ENCODE peak calls at places on chromosomes 1 and 21, in ten cellular contexts. I is GM10248, U is heart right ventricle, N is astrocyte of the cerebellum, R is AG04449, H is GM13977, S is endodermal cell, T is H9, F is Calu3, D is nephron progenitor cell. O is an unnamed sample.

GRCh38 chr1:227950735-227951224 is 3.0 kb upstream of the WNT9A start:
- DNase-seq in H (no peak), T (no peak), R (no peak), F (no peak), S (no peak), U (no peak), D (no peak), N (no peak), I (no peak), O (no peak)

GRCh38 chr1:30034627-30035521 is 688.5 kb downstream of the MATN1 start:
- DNase-seq in D (no peak), U (no peak), N (no peak), F (no peak), R (no peak), H (no peak), T (no peak), S (peak), I (no peak), O (peak)

GRCh38 chr21:45283611-45284455 is 3.9 kb downstream of the POFUT2 start:
- DNase-seq in U (no peak), S (peak), F (no peak), R (no peak), T (peak), D (no peak), N (no peak), H (no peak), I (no peak), O (no peak)

GRCh38 chr1:62356257-62356835 is 37.1 kb upstream of the KANK4 start:
- DNase-seq in S (no peak), U (no peak), T (no peak), N (peak), F (peak), I (no peak), H (peak), R (peak), D (no peak), O (peak)

GRCh38 chr1:193537266-193538003 is 351.0 kb upstream of the B3GALT2 start:
- DNase-seq in I (peak), U (no peak), D (no peak), H (peak), R (no peak), N (no peak), T (no peak), F (peak), S (no peak), O (no peak)

GRCh38 chr1:217585577-217585976 is 45.3 kb downstream of the GPATCH2 start:
- DNase-seq in F (no peak), H (no peak), I (no peak), U (no peak), R (no peak), T (no peak), D (no peak), S (no peak), N (no peak), O (no peak)

GRCh38 chr1:244445320-244446181 is 6.2 kb downstream of the ADSS2 start:
- DNase-seq in U (no peak), I (no peak), N (no peak), S (no peak), F (no peak), T (no peak), H (no peak), D (no peak), R (no peak), O (no peak)

GRCh38 chr1:87450615-87451209 is 122.0 kb downstream of the LMO4 start:
- DNase-seq in R (no peak), N (no peak), T (peak), S (peak), U (no peak), F (peak), H (no peak), I (no peak), D (no peak), O (no peak)

GRCh38 chr1:158177705-158178450 is 2.8 kb upstream of the CD1D start:
- DNase-seq in I (peak), U (peak), F (no peak), T (peak), D (peak), R (no peak), H (peak), N (peak), S (peak), O (peak)

GRCh38 chr1:167722152-167722869 is 529 bp downstream of the MPZL1 start:
- DNase-seq in R (no peak), S (peak), U (no peak), N (no peak), T (peak), H (no peak), I (no peak), F (peak), D (peak), O (peak)

GRCh38 chr1:168136709-168137514 is at the start of gene GPR161:
- DNase-seq in H (peak), N (no peak), F (peak), I (peak), R (no peak), U (peak), D (peak), T (peak), S (peak), O (peak)

GRCh38 chr21:46498335-46499050 is 39.8 kb downstream of the DIP2A start:
- DNase-seq in D (no peak), U (no peak), N (no peak), F (no peak), S (no peak), I (no peak), H (no peak), R (no peak), T (no peak), O (no peak)

GRCh38 chr1:2101531-2101930 is 51.3 kb downstream of the PRKCZ start:
- DNase-seq in T (no peak), R (no peak), S (no peak), I (no peak), H (no peak), D (no peak), U (no peak), N (no peak), F (no peak), O (no peak)

GRCh38 chr1:154556422-154556821 is 2.0 kb downstream of the UBE2Q1 start:
- DNase-seq in D (peak), T (no peak), H (no peak), R (no peak), U (peak), F (no peak), S (peak), I (no peak), N (peak), O (no peak)

GRCh38 chr1:213369465-213369864 is 318.4 kb downstream of the RPS6KC1 start:
- DNase-seq in I (no peak), D (no peak), N (no peak), H (no peak), T (no peak), F (no peak), R (no peak), S (no peak), U (no peak), O (no peak)

GRCh38 chr1:154861607-154862094 is 8.4 kb downstream of the KCNN3 start:
- DNase-seq in U (no peak), T (no peak), H (no peak), S (no peak), D (no peak), F (no peak), I (no peak), R (no peak), N (no peak), O (no peak)

GRCh38 chr1:106756752-106757151 is 299.7 kb upstream of the PRMT6 start:
- DNase-seq in I (no peak), R (no peak), F (no peak), S (no peak), U (no peak), T (no peak), H (no peak), D (no peak), N (no peak), O (no peak)

GRCh38 chr1:192477630-192478029 is 97.9 kb upstream of the RGS1 start:
- DNase-seq in R (no peak), H (peak), D (no peak), I (peak), U (no peak), S (no peak), F (no peak), T (no peak), N (no peak), O (no peak)

GRCh38 chr1:205301220-205301821 is 20.2 kb downstream of the NUAK2 start:
- DNase-seq in N (peak), T (peak), F (peak), H (no peak), I (no peak), R (peak), U (no peak), S (peak), D (peak), O (peak)

GRCh38 chr1:61081637-61082335 is 575 bp upstream of the NFIA start:
- DNase-seq in I (no peak), H (no peak), S (peak), T (peak), F (peak), D (peak), R (no peak), N (no peak), U (peak), O (peak)

GRCh38 chr1:101394041-101394440 is 157.2 kb downstream of the S1PR1 start:
- DNase-seq in F (no peak), D (no peak), H (no peak), S (no peak), I (no peak), T (no peak), N (no peak), U (no peak), R (no peak), O (no peak)

GRCh38 chr1:205056188-205056611 is 13.2 kb downstream of the CNTN2 start:
- DNase-seq in U (no peak), R (no peak), I (no peak), S (no peak), N (no peak), T (no peak), H (no peak), D (no peak), F (no peak), O (no peak)

GRCh38 chr1:244513493-244513892 is 52.4 kb downstream of the CATSPERE start:
- DNase-seq in S (no peak), U (no peak), H (no peak), I (no peak), N (no peak), F (no peak), R (no peak), T (no peak), D (no peak), O (no peak)

GRCh38 chr1:8460132-8460544 is 142.2 kb downstream of the SLC45A1 start:
- DNase-seq in U (no peak), H (no peak), F (no peak), N (no peak), T (no peak), D (no peak), R (no peak), S (peak), I (no peak), O (no peak)

GRCh38 chr1:101148987-101149386 is 87.8 kb upstream of the S1PR1 start:
- DNase-seq in N (no peak), D (no peak), F (no peak), S (no peak), U (no peak), I (no peak), H (no peak), T (no peak), R (no peak), O (no peak)

GRCh38 chr1:203995228-203995627 is 77.7 kb upstream of the SOX13 start:
- DNase-seq in I (no peak), R (no peak), U (no peak), H (no peak), F (no peak), D (no peak), S (no peak), T (no peak), N (no peak), O (no peak)

GRCh38 chr21:32826317-32827167 is 55.0 kb upstream of the PAXBP1 start:
- DNase-seq in I (peak), D (peak), U (no peak), T (peak), S (peak), R (no peak), H (peak), N (peak), F (peak), O (no peak)

GRCh38 chr1:225651872-225652725 is 824 bp downstream of the ENAH start:
- DNase-seq in I (no peak), U (no peak), D (peak), R (no peak), T (no peak), S (peak), H (no peak), N (no peak), F (peak), O (no peak)

GRCh38 chr21:45466330-45467220 is 61.6 kb downstream of the COL18A1 start:
- DNase-seq in U (no peak), R (no peak), N (no peak), H (no peak), F (no peak), I (no peak), D (no peak), T (no peak), S (no peak), O (no peak)

GRCh38 chr1:184532199-184532598 is 145.4 kb downstream of the C1orf21 start:
- DNase-seq in N (no peak), S (no peak), R (no peak), D (no peak), H (no peak), U (no peak), F (no peak), I (no peak), T (no peak), O (no peak)

GRCh38 chr1:28170036-28170596 is 6.4 kb downstream of the PTAFR start:
- DNase-seq in N (no peak), U (no peak), T (no peak), F (no peak), H (no peak), S (no peak), R (no peak), D (no peak), I (no peak), O (no peak)

GRCh38 chr1:220564216-220564615 is 36.3 kb downstream of the MARK1 start:
- DNase-seq in S (no peak), I (no peak), F (no peak), N (no peak), D (no peak), U (no peak), H (no peak), R (no peak), T (no peak), O (no peak)

GRCh38 chr1:226318471-226318870 is 9.5 kb upstream of the LIN9 start:
- DNase-seq in F (no peak), N (no peak), D (no peak), U (no peak), R (no peak), H (no peak), T (no peak), I (no peak), S (no peak), O (no peak)

GRCh38 chr21:29340228-29340627 is 41.5 kb downstream of the BACH1 start:
- DNase-seq in T (no peak), S (no peak), U (no peak), I (no peak), H (no peak), D (no peak), F (no peak), R (no peak), N (no peak), O (no peak)

GRCh38 chr21:41210405-41211040 is 42.6 kb downstream of the BACE2 start:
- DNase-seq in S (no peak), R (no peak), H (no peak), U (no peak), D (peak), T (no peak), N (no peak), I (no peak), F (no peak), O (no peak)

GRCh38 chr1:156712626-156713025 is 7.2 kb upstream of the CRABP2 start:
- DNase-seq in I (no peak), F (no peak), U (no peak), H (no peak), S (no peak), N (no peak), D (no peak), R (no peak), T (no peak), O (no peak)

GRCh38 chr1:230867119-230867902 is 1.0 kb downstream of the C1orf198 start:
- DNase-seq in U (no peak), I (no peak), R (no peak), T (no peak), H (no peak), D (no peak), F (no peak), N (no peak), S (no peak), O (no peak)
- TF ChIP-seq CTCF in U (no peak), I (no peak), R (no peak), T (no peak), H (no peak), D (no peak), F (no peak), N (no peak), S (no peak), O (no peak)

GRCh38 chr1:26692211-26692792 is 3.5 kb upstream of the ARID1A start:
- DNase-seq in H (peak), T (peak), N (peak), S (peak), D (peak), I (peak), R (peak), F (peak), U (peak), O (peak)
- TF ChIP-seq CTCF in H (peak), T (no peak), N (peak), S (peak), D (no peak), I (peak), R (no peak), F (no peak), U (peak), O (no peak)

GRCh38 chr1:22636927-22637326 is 499 bp downstream of the C1QA start:
- DNase-seq in I (no peak), F (no peak), H (no peak), S (no peak), R (no peak), N (no peak), D (no peak), T (no peak), U (no peak), O (no peak)

GRCh38 chr1:22641247-22641646 is 2.2 kb upstream of the C1QC start:
- DNase-seq in D (no peak), H (no peak), I (no peak), S (no peak), R (no peak), U (no peak), T (no peak), F (no peak), N (no peak), O (no peak)

GRCh38 chr1:22637952-22638445 is 1.6 kb downstream of the C1QA start:
- DNase-seq in D (no peak), R (no peak), S (no peak), I (no peak), H (no peak), F (no peak), U (no peak), N (no peak), T (no peak), O (no peak)

GRCh38 chr1:22638476-22639234 is 2.2 kb downstream of the C1QA start:
- DNase-seq in D (no peak), H (no peak), S (no peak), F (no peak), T (no peak), N (no peak), R (no peak), U (no peak), I (no peak), O (no peak)

GRCh38 chr1:22639286-22639685 is 2.9 kb downstream of the C1QA start:
- DNase-seq in R (peak), D (no peak), I (no peak), H (no peak), S (peak), U (no peak), T (peak), F (no peak), N (no peak), O (no peak)
- TF ChIP-seq CTCF in R (peak), D (no peak), I (no peak), H (no peak), S (peak), U (no peak), T (peak), F (no peak), N (no peak), O (no peak)

DNA sequence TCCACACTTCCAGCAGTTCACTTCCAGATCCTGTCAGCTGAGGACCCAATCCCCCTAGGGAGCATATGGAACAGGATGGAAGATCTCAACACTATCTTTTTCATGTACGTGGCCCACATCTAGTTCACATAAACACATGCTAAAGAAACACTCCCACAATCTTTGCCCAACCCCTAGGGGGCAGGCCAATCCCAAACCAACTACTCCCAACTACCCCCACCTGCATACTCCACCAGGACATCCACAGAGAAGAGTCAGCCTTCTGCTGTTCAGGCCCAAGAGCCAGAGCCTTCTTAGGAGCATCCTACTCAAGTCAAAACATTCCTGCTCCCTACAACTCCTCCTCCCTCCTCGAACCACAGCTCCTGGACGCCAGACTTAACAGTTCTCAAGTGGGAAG is 5.6 kb upstream of the SLC5A9 start:
- DNase-seq in I (no peak), F (peak), U (no peak), T (peak), S (peak), N (no peak), D (no peak), H (no peak), R (no peak), O (no peak)
- TF ChIP-seq CTCF in I (no peak), F (peak), U (no peak), T (peak), S (peak), N (no peak), D (no peak), H (no peak), R (no peak), O (no peak)

GRCh38 chr1:104064391-104064790 is 314.7 kb downstream of the AMY1C start:
- DNase-seq in N (no peak), D (no peak), U (no peak), T (no peak), F (peak), I (no peak), H (no peak), S (no peak), R (no peak), O (no peak)
- TF ChIP-seq CTCF in N (no peak), D (no peak), U (no peak), T (no peak), F (no peak), I (no peak), H (no peak), S (no peak), R (no peak), O (no peak)

GRCh38 chr1:209655832-209656231 is 3.6 kb upstream of the LAMB3 start:
- DNase-seq in N (no peak), S (no peak), H (no peak), F (peak), U (no peak), R (no peak), D (no peak), I (no peak), T (no peak), O (no peak)

GRCh38 chr1:209652121-209652742 is at the start of gene LAMB3:
- DNase-seq in D (no peak), H (no peak), I (no peak), F (peak), T (no peak), U (no peak), S (no peak), R (no peak), N (no peak), O (peak)

GRCh38 chr1:209655412-209655811 is 3.2 kb upstream of the LAMB3 start:
- DNase-seq in N (no peak), H (no peak), T (no peak), F (no peak), S (no peak), U (no peak), R (no peak), I (no peak), D (no peak), O (no peak)

GRCh38 chr1:209652873-209653401 is 712 bp upstream of the LAMB3 start:
- DNase-seq in H (no peak), T (peak), F (peak), I (no peak), S (peak), U (peak), D (no peak), N (peak), R (no peak), O (peak)

DNA sequence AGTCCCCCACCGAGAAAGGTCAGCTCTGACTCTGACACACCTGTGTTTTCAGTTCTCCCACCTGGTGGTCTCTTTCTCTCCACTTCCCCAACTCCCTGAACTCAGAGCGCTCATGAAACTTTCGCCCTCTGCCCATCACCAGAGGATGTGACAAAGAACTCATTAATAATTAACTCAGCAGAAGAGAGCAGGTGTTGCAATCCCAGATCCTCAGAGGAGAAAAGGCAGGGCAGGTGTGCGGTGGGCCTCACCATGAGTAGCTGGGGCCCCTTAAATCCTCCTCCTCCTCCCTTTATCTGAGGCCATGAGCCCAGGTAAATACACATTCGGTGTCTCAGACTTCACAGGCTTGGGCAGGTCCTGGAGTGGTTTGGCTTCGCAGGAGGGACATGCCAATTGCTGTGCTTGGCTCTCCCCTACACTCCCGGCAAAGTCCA is 1.7 kb upstream of the LAMB3 start:
- DNase-seq in S (no peak), I (no peak), R (no peak), D (no peak), N (no peak), H (no peak), U (no peak), F (peak), T (no peak), O (no peak)
- TF ChIP-seq CTCF in S (no peak), I (no peak), R (no peak), D (no peak), N (no peak), H (no peak), U (no peak), F (no peak), T (no peak), O (no peak)

GRCh38 chr1:202888507-202889360 is at the start of gene RABIF:
- DNase-seq in R (peak), I (peak), U (peak), H (peak), S (peak), D (peak), F (peak), T (peak), N (peak), O (peak)
- TF ChIP-seq CTCF in R (peak), I (no peak), U (peak), H (no peak), S (peak), D (no peak), F (no peak), T (peak), N (peak), O (no peak)